ENCODE peak calls at places on chromosomes 6 and 20, in five cellular contexts. T is HCT116; I is heart left ventricle; U is CD8-positive, alpha-beta T cell; E is AG09309. D is an unnamed sample.

GRCh38 chr6:16222826-16223225 is 15.6 kb upstream of the GMPR start:
- DNase-seq in U (no peak), E (no peak), T (no peak), I (no peak), D (no peak)

GRCh38 chr6:129359811-129360787 is 349.9 kb downstream of the ARHGAP18 start:
- DNase-seq in E (no peak), I (no peak), T (no peak), U (no peak), D (no peak)

GRCh38 chr6:166987448-166987847 is 11.7 kb upstream of the CEP43 start:
- DNase-seq in T (no peak), U (no peak), I (no peak), E (no peak), D (no peak)

GRCh38 chr20:33875055-33875454 is 63.9 kb downstream of the CHMP4B start:
- DNase-seq in T (no peak), E (no peak), I (no peak), U (no peak), D (no peak)

GRCh38 chr6:154403803-154404202 is 47.2 kb upstream of the IPCEF1 start:
- DNase-seq in I (peak), U (no peak), T (no peak), E (peak), D (peak)

GRCh38 chr6:78619016-78619415 is 248.3 kb upstream of the IRAK1BP1 start:
- DNase-seq in T (no peak), U (no peak), E (no peak), I (no peak), D (no peak)

GRCh38 chr6:7106215-7106751 is 1.5 kb upstream of the RREB1 start:
- DNase-seq in E (no peak), T (no peak), U (no peak), I (no peak), D (no peak)

GRCh38 chr20:17616480-17617211 is 46.8 kb downstream of the DSTN start:
- DNase-seq in T (no peak), I (peak), E (no peak), U (no peak), D (no peak)

GRCh38 chr6:1773697-1774096 is 164.0 kb downstream of the FOXC1 start:
- DNase-seq in E (no peak), U (no peak), I (no peak), T (no peak), D (no peak)

GRCh38 chr20:44714701-44715494 is at the start of gene CCN5:
- DNase-seq in I (peak), U (no peak), E (no peak), T (peak), D (peak)

GRCh38 chr6:30942338-30943060 is 1.7 kb downstream of the MUCL3 start:
- DNase-seq in I (peak), E (peak), T (peak), U (no peak), D (peak)

GRCh38 chr20:1375515-1375914 is 17.3 kb downstream of the FKBP1A start:
- DNase-seq in U (no peak), E (no peak), T (no peak), I (no peak), D (no peak)

GRCh38 chr20:44691424-44692423 is 23.4 kb upstream of the CCN5 start:
- DNase-seq in E (no peak), T (no peak), I (peak), U (no peak), D (no peak)

GRCh38 chr20:24837721-24838456 is 111.2 kb upstream of the CST7 start:
- DNase-seq in I (no peak), U (no peak), E (no peak), T (no peak), D (peak)

GRCh38 chr6:137316626-137317025 is 97.4 kb upstream of the IFNGR1 start:
- DNase-seq in T (no peak), E (peak), U (no peak), I (no peak), D (no peak)

GRCh38 chr6:166803455-166803854 is 152.9 kb downstream of the RNASET2 start:
- DNase-seq in U (no peak), T (no peak), E (no peak), I (no peak), D (no peak)

GRCh38 chr20:58205850-58206249 is 22.6 kb downstream of the ANKRD60 start:
- DNase-seq in T (no peak), I (no peak), U (no peak), E (no peak), D (no peak)

GRCh38 chr6:155340464-155341129 is 26.3 kb upstream of the TFB1M start:
- DNase-seq in I (no peak), U (no peak), E (peak), T (peak), D (no peak)

GRCh38 chr20:25277941-25278521 is 30.1 kb downstream of the PYGB start:
- DNase-seq in I (peak), U (no peak), E (no peak), T (no peak), D (no peak)

GRCh38 chr20:5393218-5393870 is 76.6 kb upstream of the PROKR2 start:
- DNase-seq in I (no peak), T (no peak), E (no peak), U (no peak), D (no peak)

GRCh38 chr6:41697902-41698349 is 37.5 kb downstream of the TFEB start:
- DNase-seq in I (no peak), E (no peak), T (no peak), U (no peak), D (peak)

GRCh38 chr20:44018684-44019637 is 104.3 kb downstream of the TOX2 start:
- DNase-seq in U (no peak), T (no peak), I (no peak), E (no peak), D (no peak)

GRCh38 chr6:6008648-6009421 is 2.1 kb upstream of the NRN1 start:
- DNase-seq in T (peak), E (no peak), U (no peak), I (peak), D (no peak)

GRCh38 chr20:1272368-1273155 is 6.5 kb downstream of the SNPH start:
- DNase-seq in T (no peak), I (no peak), U (no peak), E (no peak), D (no peak)

GRCh38 chr6:112680076-112680475 is 332.9 kb downstream of the RFPL4B start:
- DNase-seq in U (no peak), T (no peak), I (no peak), E (no peak), D (no peak)

DNA sequence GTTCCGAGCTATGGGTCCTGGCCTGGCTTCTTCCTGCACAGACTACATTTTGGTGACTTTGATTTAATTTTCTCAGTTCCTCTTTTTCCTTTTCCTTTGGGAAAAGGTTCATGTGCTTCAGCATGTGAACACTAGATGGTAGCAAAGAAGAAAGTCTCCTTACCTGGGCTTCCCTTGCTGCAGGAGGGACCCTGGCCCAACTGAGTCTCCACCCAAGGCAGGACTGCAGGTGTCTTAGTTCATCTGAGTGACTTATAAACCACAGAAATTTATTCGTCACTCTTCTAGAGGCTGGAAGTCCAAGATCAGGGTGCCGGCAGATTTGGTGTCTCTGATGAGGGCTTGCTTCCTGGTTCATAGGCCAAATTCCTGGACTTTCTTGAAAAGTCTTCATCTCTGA is 163.2 kb downstream of the SYCP2 start:
- DNase-seq in E (no peak), I (no peak), T (peak), U (no peak), D (no peak)
- TF ChIP-seq CTCF in E (no peak), I (no peak), T (peak), U (no peak), D (peak)

GRCh38 chr6:79947191-79948173 is at the start of gene ELOVL4:
- DNase-seq in I (peak), E (peak), U (peak), T (no peak), D (no peak)
- H3K4me3 ChIP-seq in I (peak), E (peak), U (peak), T (no peak), D (peak)

GRCh38 chr20:63310265-63310971 is 17.4 kb downstream of the COL20A1 start:
- DNase-seq in I (no peak), T (no peak), U (no peak), E (no peak), D (no peak)

GRCh38 chr20:63311186-63311832 is 18.3 kb downstream of the COL20A1 start:
- DNase-seq in U (no peak), T (no peak), E (no peak), I (no peak), D (no peak)

GRCh38 chr20:63308218-63308911 is 15.4 kb downstream of the COL20A1 start:
- DNase-seq in I (no peak), U (no peak), E (no peak), T (no peak), D (no peak)

GRCh38 chr20:63307538-63308217 is 14.7 kb downstream of the COL20A1 start:
- DNase-seq in E (no peak), T (no peak), I (no peak), U (no peak), D (no peak)

DNA sequence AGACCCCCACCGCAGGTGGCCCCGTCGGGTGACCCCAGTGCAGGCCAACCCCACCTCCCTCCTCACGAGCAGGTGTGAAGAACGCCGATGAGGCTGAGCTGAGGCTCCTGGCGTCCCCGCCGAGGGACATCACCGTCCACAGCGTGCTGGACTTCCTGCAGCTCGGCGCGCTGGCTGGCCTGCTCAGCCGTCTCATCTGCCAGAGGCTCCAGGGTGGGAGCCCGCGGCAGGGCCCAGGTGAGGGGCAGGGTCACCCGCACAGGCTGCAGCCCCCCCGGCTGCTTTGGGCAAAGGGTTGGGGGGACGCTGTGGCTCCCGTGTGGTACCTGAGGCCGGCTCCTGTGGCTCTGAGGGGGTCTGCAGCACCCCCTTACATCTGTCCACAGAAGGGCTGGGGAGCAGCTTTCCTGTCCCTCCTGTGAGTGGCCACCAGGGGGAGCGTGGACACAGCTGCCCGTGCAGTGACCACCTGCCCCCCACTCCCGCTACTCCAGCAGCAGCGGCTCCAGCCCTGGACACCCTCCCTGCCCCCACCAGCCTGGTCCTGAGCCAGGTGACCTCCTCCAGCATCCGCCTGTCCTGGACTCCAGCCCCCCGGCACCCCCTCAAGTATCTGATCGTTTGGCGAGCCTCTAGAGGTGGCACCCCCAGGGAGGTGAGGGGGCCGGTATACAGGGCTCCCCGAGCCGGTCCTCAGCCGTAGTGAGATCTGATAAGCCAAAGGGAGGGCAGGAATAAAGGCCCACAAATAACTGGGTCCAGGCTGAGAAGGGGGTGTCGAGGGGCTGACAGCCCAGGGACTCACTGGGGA is 16.5 kb downstream of the COL20A1 start:
- DNase-seq in I (peak), U (no peak), E (no peak), T (no peak), D (no peak)
- TF ChIP-seq CTCF in I (peak), U (peak), E (peak), T (peak), D (peak)

GRCh38 chr6:52529311-52529710 is 47.5 kb downstream of the TRAM2 start:
- DNase-seq in T (no peak), E (no peak), I (no peak), U (no peak), D (no peak)
- H3K4me3 ChIP-seq in T (no peak), E (no peak), I (no peak), U (no peak), D (no peak)